ENCODE peak calls at places on chromosomes 4 and X, in six cellular contexts. One of them, this sample, is unnamed.

GRCh38 chr4:24794111-24794860 is 1.1 kb upstream of the SOD3 start:
- DNase-seq in mesenchymal stem cell: peak
- DNase-seq in IMR-90: peak
- DNase-seq in H1: no peak
- DNase-seq in H9: no peak
- DNase-seq in mesendoderm: peak
- DNase-seq in this sample: no peak

GRCh38 chr4:169975131-169975836 is 50.9 kb downstream of the MFAP3L start:
- DNase-seq in mesenchymal stem cell: no peak
- DNase-seq in IMR-90: no peak
- DNase-seq in H1: no peak
- DNase-seq in H9: no peak
- DNase-seq in mesendoderm: no peak
- DNase-seq in this sample: no peak

GRCh38 chrX:63686878-63687714 is 97.9 kb downstream of the ARHGEF9 start:
- DNase-seq in mesenchymal stem cell: peak
- DNase-seq in IMR-90: peak
- DNase-seq in H1: peak
- DNase-seq in H9: peak
- DNase-seq in mesendoderm: peak
- DNase-seq in this sample: peak

GRCh38 chr4:175953960-175954521 is 111.6 kb upstream of the WDR17 start:
- DNase-seq in mesenchymal stem cell: no peak
- DNase-seq in IMR-90: no peak
- DNase-seq in H1: no peak
- DNase-seq in H9: no peak
- DNase-seq in mesendoderm: peak
- DNase-seq in this sample: no peak

GRCh38 chr4:95377511-95377910 is 171.3 kb downstream of the UNC5C start:
- DNase-seq in mesenchymal stem cell: no peak
- DNase-seq in IMR-90: no peak
- DNase-seq in H1: no peak
- DNase-seq in H9: no peak
- DNase-seq in mesendoderm: no peak
- DNase-seq in this sample: no peak

GRCh38 chr4:100949350-100949935 is 397.9 kb downstream of the PPP3CA start:
- DNase-seq in mesenchymal stem cell: peak
- DNase-seq in IMR-90: no peak
- DNase-seq in H1: no peak
- DNase-seq in H9: no peak
- DNase-seq in mesendoderm: no peak
- DNase-seq in this sample: no peak

GRCh38 chrX:74420194-74421035 is 878 bp upstream of the SLC16A2 start:
- DNase-seq in mesenchymal stem cell: peak
- DNase-seq in IMR-90: peak
- DNase-seq in H1: peak
- DNase-seq in H9: peak
- DNase-seq in mesendoderm: peak
- DNase-seq in this sample: peak

GRCh38 chr4:33060873-33061542 is 2340.8 kb downstream of the PCDH7 start:
- DNase-seq in mesenchymal stem cell: peak
- DNase-seq in IMR-90: peak
- DNase-seq in H1: peak
- DNase-seq in H9: peak
- DNase-seq in mesendoderm: peak
- DNase-seq in this sample: peak

GRCh38 chr4:71568131-71568530 is 215.7 kb downstream of the GC start:
- DNase-seq in mesenchymal stem cell: no peak
- DNase-seq in IMR-90: no peak
- DNase-seq in H1: no peak
- DNase-seq in H9: no peak
- DNase-seq in mesendoderm: peak
- DNase-seq in this sample: no peak

GRCh38 chrX:10054396-10054795 is 87.2 kb downstream of the CLDN34 start:
- DNase-seq in mesenchymal stem cell: no peak
- DNase-seq in IMR-90: no peak
- DNase-seq in H1: no peak
- DNase-seq in H9: no peak
- DNase-seq in mesendoderm: no peak
- DNase-seq in this sample: no peak

GRCh38 chr4:132001542-132001941 is 1147.6 kb upstream of the PCDH10 start:
- DNase-seq in mesenchymal stem cell: peak
- DNase-seq in IMR-90: peak
- DNase-seq in H1: no peak
- DNase-seq in H9: no peak
- DNase-seq in mesendoderm: no peak
- DNase-seq in this sample: no peak

GRCh38 chr4:120731561-120731960 is 191.0 kb downstream of the PRDM5 start:
- DNase-seq in mesenchymal stem cell: peak
- DNase-seq in IMR-90: peak
- DNase-seq in H1: no peak
- DNase-seq in H9: no peak
- DNase-seq in mesendoderm: peak
- DNase-seq in this sample: no peak

GRCh38 chrX:131626681-131627296 is 82.9 kb downstream of the OR13H1 start:
- DNase-seq in mesenchymal stem cell: peak
- DNase-seq in IMR-90: no peak
- DNase-seq in H1: no peak
- DNase-seq in H9: no peak
- DNase-seq in mesendoderm: peak
- DNase-seq in this sample: no peak

GRCh38 chr4:147351083-147351787 is 129.7 kb upstream of the EDNRA start:
- DNase-seq in mesenchymal stem cell: no peak
- DNase-seq in IMR-90: peak
- DNase-seq in H1: no peak
- DNase-seq in H9: no peak
- DNase-seq in mesendoderm: no peak
- DNase-seq in this sample: no peak

GRCh38 chrX:19688426-19688825 is 173.1 kb upstream of the MAP3K15 start:
- DNase-seq in mesenchymal stem cell: no peak
- DNase-seq in IMR-90: no peak
- DNase-seq in H1: no peak
- DNase-seq in H9: no peak
- DNase-seq in mesendoderm: no peak
- DNase-seq in this sample: no peak

GRCh38 chr4:100008048-100008447 is 58.0 kb upstream of the H2AZ1 start:
- DNase-seq in mesenchymal stem cell: peak
- DNase-seq in IMR-90: peak
- DNase-seq in H1: no peak
- DNase-seq in H9: no peak
- DNase-seq in mesendoderm: no peak
- DNase-seq in this sample: no peak

GRCh38 chrX:40108959-40109287 is 11.2 kb upstream of the BCOR start:
- DNase-seq in mesenchymal stem cell: peak
- DNase-seq in IMR-90: peak
- DNase-seq in H1: peak
- DNase-seq in H9: peak
- DNase-seq in mesendoderm: peak
- DNase-seq in this sample: no peak

GRCh38 chr4:41178372-41179085 is 35.8 kb downstream of the APBB2 start:
- DNase-seq in mesenchymal stem cell: peak
- DNase-seq in IMR-90: peak
- DNase-seq in H1: no peak
- DNase-seq in H9: no peak
- DNase-seq in mesendoderm: no peak
- DNase-seq in this sample: no peak

GRCh38 chr4:159229164-159229563 is 126.3 kb downstream of the RAPGEF2 start:
- DNase-seq in mesenchymal stem cell: peak
- DNase-seq in IMR-90: peak
- DNase-seq in H1: no peak
- DNase-seq in H9: no peak
- DNase-seq in mesendoderm: peak
- DNase-seq in this sample: peak

GRCh38 chr4:138007572-138007971 is 234.6 kb downstream of the SLC7A11 start:
- DNase-seq in mesenchymal stem cell: peak
- DNase-seq in IMR-90: no peak
- DNase-seq in H1: no peak
- DNase-seq in H9: no peak
- DNase-seq in mesendoderm: peak
- DNase-seq in this sample: no peak

GRCh38 chr4:163701915-163702314 is 207.4 kb downstream of the TMA16 start:
- DNase-seq in mesenchymal stem cell: peak
- DNase-seq in IMR-90: peak
- DNase-seq in H1: no peak
- DNase-seq in H9: no peak
- DNase-seq in mesendoderm: no peak
- DNase-seq in this sample: no peak

GRCh38 chrX:41382699-41383645 is 49.0 kb downstream of the DDX3X start:
- DNase-seq in mesenchymal stem cell: peak
- DNase-seq in IMR-90: peak
- DNase-seq in H1: no peak
- DNase-seq in H9: no peak
- DNase-seq in mesendoderm: peak
- DNase-seq in this sample: no peak

GRCh38 chr4:143701365-143701764 is 890 bp upstream of the FREM3 start:
- DNase-seq in mesenchymal stem cell: no peak
- DNase-seq in IMR-90: no peak
- DNase-seq in H1: no peak
- DNase-seq in H9: no peak
- DNase-seq in mesendoderm: no peak
- DNase-seq in this sample: no peak

GRCh38 chr4:5399790-5400421 is 308.5 kb downstream of the EVC2 start:
- DNase-seq in mesenchymal stem cell: peak
- DNase-seq in IMR-90: peak
- DNase-seq in H1: peak
- DNase-seq in H9: peak
- DNase-seq in mesendoderm: peak
- DNase-seq in this sample: peak

GRCh38 chr4:112109455-112110425 is 35.5 kb upstream of the FAM241A start:
- DNase-seq in mesenchymal stem cell: peak
- DNase-seq in IMR-90: peak
- DNase-seq in H1: no peak
- DNase-seq in H9: no peak
- DNase-seq in mesendoderm: no peak
- DNase-seq in this sample: no peak

GRCh38 chr4:112111306-112111705 is 33.9 kb upstream of the FAM241A start:
- DNase-seq in mesenchymal stem cell: no peak
- DNase-seq in IMR-90: no peak
- DNase-seq in H1: no peak
- DNase-seq in H9: no peak
- DNase-seq in mesendoderm: no peak
- DNase-seq in this sample: no peak

GRCh38 chr4:112113786-112114185 is 31.5 kb upstream of the FAM241A start:
- DNase-seq in mesenchymal stem cell: no peak
- DNase-seq in IMR-90: no peak
- DNase-seq in H1: no peak
- DNase-seq in H9: no peak
- DNase-seq in mesendoderm: no peak
- DNase-seq in this sample: no peak

GRCh38 chr4:112114452-112114851 is 30.8 kb upstream of the FAM241A start:
- DNase-seq in mesenchymal stem cell: no peak
- DNase-seq in IMR-90: no peak
- DNase-seq in H1: no peak
- DNase-seq in H9: no peak
- DNase-seq in mesendoderm: no peak
- DNase-seq in this sample: no peak

DNA sequence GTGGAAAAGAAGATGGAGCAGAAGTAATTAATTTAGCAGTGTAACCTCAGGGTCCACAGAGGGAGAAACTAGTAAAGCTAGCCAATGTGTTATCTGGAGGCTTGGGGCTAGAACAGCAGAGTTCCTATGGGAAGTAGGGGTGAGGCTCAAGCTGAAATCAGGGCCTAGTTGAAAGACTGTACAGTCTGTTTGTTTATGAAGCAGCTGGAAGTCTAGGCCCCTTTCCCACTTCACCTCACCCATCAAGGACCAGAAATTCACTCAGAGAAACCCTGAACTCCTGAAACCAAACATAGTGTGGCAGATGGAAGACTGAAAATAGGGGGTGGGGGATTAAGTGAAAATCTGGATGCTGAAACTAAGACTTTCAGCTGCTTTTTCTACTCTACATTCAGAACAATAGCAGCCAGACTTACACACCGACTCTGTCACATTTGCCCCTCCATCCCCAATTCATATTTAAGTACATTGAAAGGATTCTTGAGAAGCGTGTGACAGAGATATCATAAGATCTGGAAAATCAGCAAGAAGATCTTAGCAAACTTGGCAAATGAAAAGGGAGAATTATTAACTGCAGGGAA is 32.6 kb upstream of the FAM241A start:
- DNase-seq in mesenchymal stem cell: no peak
- DNase-seq in IMR-90: no peak
- DNase-seq in H1: no peak
- DNase-seq in H9: no peak
- DNase-seq in mesendoderm: no peak
- DNase-seq in this sample: no peak
- H2BK15ac ChIP-seq in mesenchymal stem cell: no peak
- H2BK15ac ChIP-seq in IMR-90: no peak
- H2BK15ac ChIP-seq in H1: no peak
- H2BK15ac ChIP-seq in H9: no peak
- H2BK15ac ChIP-seq in mesendoderm: no peak
- H2BK15ac ChIP-seq in this sample: no peak

DNA sequence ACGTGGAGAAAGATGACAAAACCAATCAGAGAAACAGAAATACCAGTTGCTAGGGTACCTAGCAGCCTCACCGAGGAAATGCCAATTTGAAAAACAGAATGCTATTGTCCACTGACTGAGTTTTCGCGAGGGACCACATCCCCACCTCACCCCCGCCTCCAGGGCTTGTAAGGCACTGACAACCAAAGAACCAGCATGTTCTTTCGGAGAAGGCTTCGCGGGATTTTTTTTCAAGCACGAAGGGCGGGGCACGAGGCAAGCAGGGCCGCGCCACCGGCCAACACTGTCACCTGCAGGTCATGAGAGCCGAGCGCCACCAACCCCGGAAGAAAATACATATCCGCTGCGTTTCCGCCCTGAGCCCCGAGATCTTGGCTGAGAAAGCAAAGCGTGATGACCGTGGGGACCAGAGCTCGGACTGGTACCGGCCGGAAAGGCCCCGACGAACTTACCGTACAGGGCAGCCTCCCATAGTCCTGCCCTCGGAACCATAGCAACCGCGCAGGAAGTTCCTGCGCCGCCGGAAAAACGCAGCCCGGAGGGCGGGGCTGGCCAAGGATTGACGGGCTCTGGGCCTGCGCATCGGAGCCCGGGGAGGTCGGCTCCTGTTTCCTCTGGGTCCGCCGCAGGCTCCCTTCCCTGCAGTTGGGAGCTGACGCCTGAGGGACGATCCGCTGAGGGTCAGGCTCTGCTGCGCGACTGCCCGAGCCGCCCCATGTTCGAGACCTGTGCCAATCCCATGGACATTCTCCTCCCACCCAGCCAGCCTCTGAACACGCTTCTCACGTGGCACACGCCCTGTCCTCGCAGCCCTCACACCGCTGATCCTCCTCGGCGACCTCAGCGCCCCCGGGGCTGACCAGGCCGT is 59.2 kb upstream of the PAGE5 start:
- DNase-seq in mesenchymal stem cell: peak
- DNase-seq in IMR-90: peak
- DNase-seq in H1: peak
- DNase-seq in H9: peak
- DNase-seq in mesendoderm: peak
- DNase-seq in this sample: peak
- H2BK15ac ChIP-seq in mesenchymal stem cell: no peak
- H2BK15ac ChIP-seq in IMR-90: no peak
- H2BK15ac ChIP-seq in H1: no peak
- H2BK15ac ChIP-seq in H9: no peak
- H2BK15ac ChIP-seq in mesendoderm: no peak
- H2BK15ac ChIP-seq in this sample: no peak

GRCh38 chr4:80192937-80193336 is 4.4 kb upstream of the PRDM8 start:
- DNase-seq in mesenchymal stem cell: peak
- DNase-seq in IMR-90: peak
- DNase-seq in H1: no peak
- DNase-seq in H9: no peak
- DNase-seq in mesendoderm: no peak
- DNase-seq in this sample: no peak
- H2BK15ac ChIP-seq in mesenchymal stem cell: no peak
- H2BK15ac ChIP-seq in IMR-90: peak
- H2BK15ac ChIP-seq in H1: no peak
- H2BK15ac ChIP-seq in H9: no peak
- H2BK15ac ChIP-seq in mesendoderm: no peak
- H2BK15ac ChIP-seq in this sample: no peak

GRCh38 chrX:26309262-26309661 is 93.3 kb downstream of the MAGEB5 start:
- DNase-seq in mesenchymal stem cell: no peak
- DNase-seq in IMR-90: no peak
- DNase-seq in H1: no peak
- DNase-seq in H9: no peak
- DNase-seq in mesendoderm: no peak
- DNase-seq in this sample: no peak
- H2BK15ac ChIP-seq in mesenchymal stem cell: no peak
- H2BK15ac ChIP-seq in IMR-90: no peak
- H2BK15ac ChIP-seq in H1: no peak
- H2BK15ac ChIP-seq in H9: no peak
- H2BK15ac ChIP-seq in mesendoderm: no peak
- H2BK15ac ChIP-seq in this sample: no peak